ENCODE peak calls at places on chromosomes 5 and 9, in four cellular contexts. One of them, this sample, is unnamed. For H3F3A, the result is how much of the 10 kb centered on the place peaks cover.

GRCh38 chr5:170337055-170337454 is 39.5 kb upstream of the LCP2 start:
- DNase-seq in PC-9: no peak
- DNase-seq in GM23248: no peak
- DNase-seq in SK-N-SH: no peak
- DNase-seq in this sample: no peak

GRCh38 chr5:151140686-151141459 is 16.7 kb downstream of the ANXA6 start:
- DNase-seq in PC-9: no peak
- DNase-seq in GM23248: no peak
- DNase-seq in SK-N-SH: no peak
- DNase-seq in this sample: no peak

GRCh38 chr5:106827061-106827460 is 843.7 kb downstream of the EFNA5 start:
- DNase-seq in PC-9: no peak
- DNase-seq in GM23248: peak
- DNase-seq in SK-N-SH: no peak
- DNase-seq in this sample: no peak

GRCh38 chr9:116605904-116606341 is 81.2 kb upstream of the TRIM32 start:
- DNase-seq in PC-9: no peak
- DNase-seq in GM23248: peak
- DNase-seq in SK-N-SH: peak
- DNase-seq in this sample: no peak

GRCh38 chr9:27528278-27528885 is 1.2 kb downstream of the MOB3B start:
- DNase-seq in PC-9: no peak
- DNase-seq in GM23248: peak
- DNase-seq in SK-N-SH: no peak
- DNase-seq in this sample: no peak

GRCh38 chr9:78004478-78005229 is 27.0 kb downstream of the GNAQ start:
- DNase-seq in PC-9: peak
- DNase-seq in GM23248: peak
- DNase-seq in SK-N-SH: no peak
- DNase-seq in this sample: peak

GRCh38 chr5:77358566-77359205 is 133.4 kb downstream of the WDR41 start:
- DNase-seq in PC-9: peak
- DNase-seq in GM23248: peak
- DNase-seq in SK-N-SH: no peak
- DNase-seq in this sample: peak

GRCh38 chr5:154461531-154461930 is 15.7 kb downstream of the SAP30L start:
- DNase-seq in PC-9: no peak
- DNase-seq in GM23248: peak
- DNase-seq in SK-N-SH: no peak
- DNase-seq in this sample: peak

GRCh38 chr5:17794201-17794600 is 159.9 kb downstream of the TAF11L14 start:
- DNase-seq in PC-9: no peak
- DNase-seq in GM23248: no peak
- DNase-seq in SK-N-SH: no peak
- DNase-seq in this sample: peak

GRCh38 chr5:145680744-145681143 is 154.4 kb downstream of the PRELID2 start:
- DNase-seq in PC-9: no peak
- DNase-seq in GM23248: peak
- DNase-seq in SK-N-SH: no peak
- DNase-seq in this sample: no peak

GRCh38 chr5:100252944-100253343 is 282.2 kb upstream of the FAM174A start:
- DNase-seq in PC-9: no peak
- DNase-seq in GM23248: no peak
- DNase-seq in SK-N-SH: no peak
- DNase-seq in this sample: no peak

GRCh38 chr9:37036237-37037136 is 2.4 kb upstream of the PAX5 start:
- DNase-seq in PC-9: no peak
- DNase-seq in GM23248: peak
- DNase-seq in SK-N-SH: peak
- DNase-seq in this sample: peak
- H3F3A ChIP-seq in PC-9: under half
- H3F3A ChIP-seq in GM23248: under half
- H3F3A ChIP-seq in SK-N-SH: under half
- H3F3A ChIP-seq in this sample: under half

GRCh38 chr5:172200476-172200875 is 6.5 kb downstream of the EFCAB9 start:
- DNase-seq in PC-9: no peak
- DNase-seq in GM23248: no peak
- DNase-seq in SK-N-SH: no peak
- DNase-seq in this sample: no peak
- H3F3A ChIP-seq in PC-9: under half
- H3F3A ChIP-seq in GM23248: under half
- H3F3A ChIP-seq in SK-N-SH: under half
- H3F3A ChIP-seq in this sample: under half

GRCh38 chr5:141716468-141716867 is 34.4 kb upstream of the ARAP3 start:
- DNase-seq in PC-9: no peak
- DNase-seq in GM23248: no peak
- DNase-seq in SK-N-SH: no peak
- DNase-seq in this sample: no peak
- H3F3A ChIP-seq in PC-9: under half
- H3F3A ChIP-seq in GM23248: under half
- H3F3A ChIP-seq in SK-N-SH: under half
- H3F3A ChIP-seq in this sample: under half

GRCh38 chr9:93280661-93281259 is 96.8 kb downstream of the WNK2 start:
- DNase-seq in PC-9: peak
- DNase-seq in GM23248: no peak
- DNase-seq in SK-N-SH: no peak
- DNase-seq in this sample: peak
- H3F3A ChIP-seq in PC-9: under half
- H3F3A ChIP-seq in GM23248: under half
- H3F3A ChIP-seq in SK-N-SH: under half
- H3F3A ChIP-seq in this sample: under half

GRCh38 chr9:131459056-131459455 is 43.7 kb upstream of the POMT1 start:
- DNase-seq in PC-9: no peak
- DNase-seq in GM23248: no peak
- DNase-seq in SK-N-SH: no peak
- DNase-seq in this sample: no peak

GRCh38 chr9:131464354-131465000 is 38.2 kb upstream of the POMT1 start:
- DNase-seq in PC-9: no peak
- DNase-seq in GM23248: no peak
- DNase-seq in SK-N-SH: no peak
- DNase-seq in this sample: no peak

GRCh38 chr9:131457746-131458145 is 45.0 kb upstream of the POMT1 start:
- DNase-seq in PC-9: no peak
- DNase-seq in GM23248: no peak
- DNase-seq in SK-N-SH: no peak
- DNase-seq in this sample: no peak

GRCh38 chr9:131461166-131461565 is 41.6 kb upstream of the POMT1 start:
- DNase-seq in PC-9: no peak
- DNase-seq in GM23248: no peak
- DNase-seq in SK-N-SH: no peak
- DNase-seq in this sample: no peak
- H3F3A ChIP-seq in PC-9: half or more
- H3F3A ChIP-seq in GM23248: under half
- H3F3A ChIP-seq in SK-N-SH: under half
- H3F3A ChIP-seq in this sample: under half

GRCh38 chr5:65926276-65926761 is at the start of gene ERBIN:
- DNase-seq in PC-9: peak
- DNase-seq in GM23248: peak
- DNase-seq in SK-N-SH: peak
- DNase-seq in this sample: peak

GRCh38 chr5:65926893-65927292 is 518 bp downstream of the ERBIN start:
- DNase-seq in PC-9: no peak
- DNase-seq in GM23248: peak
- DNase-seq in SK-N-SH: no peak
- DNase-seq in this sample: no peak

GRCh38 chr5:65924366-65925093 is 1.8 kb upstream of the ERBIN start:
- DNase-seq in PC-9: no peak
- DNase-seq in GM23248: no peak
- DNase-seq in SK-N-SH: peak
- DNase-seq in this sample: peak

GRCh38 chr5:65925094-65925600 is 1.2 kb upstream of the ERBIN start:
- DNase-seq in PC-9: peak
- DNase-seq in GM23248: peak
- DNase-seq in SK-N-SH: no peak
- DNase-seq in this sample: peak

DNA sequence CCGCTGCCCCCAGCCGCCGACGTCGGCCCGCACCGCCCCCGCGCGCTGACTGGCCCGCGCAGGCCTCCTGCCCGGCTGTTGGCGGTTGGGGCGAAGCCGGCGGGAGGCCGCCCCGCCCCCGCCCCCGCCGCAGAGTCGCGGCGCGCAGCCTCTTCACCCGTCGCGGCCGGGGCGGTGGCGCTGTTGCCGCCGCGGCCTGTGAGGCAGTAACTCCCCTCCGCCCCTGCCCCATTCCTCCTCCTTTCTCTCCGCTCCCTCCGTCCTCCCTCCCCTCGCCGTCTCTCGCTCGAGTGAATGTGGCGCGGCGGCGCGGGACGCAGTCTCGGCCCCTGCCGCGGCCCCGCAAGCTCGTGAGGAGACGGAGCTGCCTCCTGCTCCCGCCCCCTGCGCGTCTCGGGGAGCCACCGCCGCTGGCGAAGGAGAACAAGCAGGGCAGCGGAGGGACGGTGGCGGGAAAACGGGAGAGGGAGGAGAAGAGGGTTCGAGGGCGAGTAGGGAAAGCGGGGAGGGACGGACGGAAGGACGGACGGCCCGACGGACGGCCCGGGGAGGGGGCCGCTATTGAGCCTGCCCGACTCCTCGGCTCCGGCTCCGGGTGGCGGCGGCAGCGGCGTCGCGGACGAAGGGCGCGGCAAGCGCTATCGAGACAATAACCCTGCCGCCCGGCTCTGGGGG is 637 bp upstream of the ERBIN start:
- DNase-seq in PC-9: peak
- DNase-seq in GM23248: peak
- DNase-seq in SK-N-SH: peak
- DNase-seq in this sample: peak
- H3F3A ChIP-seq in PC-9: under half
- H3F3A ChIP-seq in GM23248: under half
- H3F3A ChIP-seq in SK-N-SH: under half
- H3F3A ChIP-seq in this sample: under half

GRCh38 chr5:148542812-148543211 is 111.5 kb downstream of the HTR4 start:
- DNase-seq in PC-9: no peak
- DNase-seq in GM23248: peak
- DNase-seq in SK-N-SH: no peak
- DNase-seq in this sample: no peak

GRCh38 chr5:148540636-148541035 is 113.7 kb downstream of the HTR4 start:
- DNase-seq in PC-9: no peak
- DNase-seq in GM23248: peak
- DNase-seq in SK-N-SH: no peak
- DNase-seq in this sample: no peak

GRCh38 chr5:148539851-148540250 is 114.5 kb downstream of the HTR4 start:
- DNase-seq in PC-9: no peak
- DNase-seq in GM23248: no peak
- DNase-seq in SK-N-SH: no peak
- DNase-seq in this sample: no peak

GRCh38 chr5:148541054-148541835 is 113.1 kb downstream of the HTR4 start:
- DNase-seq in PC-9: no peak
- DNase-seq in GM23248: no peak
- DNase-seq in SK-N-SH: no peak
- DNase-seq in this sample: no peak

DNA sequence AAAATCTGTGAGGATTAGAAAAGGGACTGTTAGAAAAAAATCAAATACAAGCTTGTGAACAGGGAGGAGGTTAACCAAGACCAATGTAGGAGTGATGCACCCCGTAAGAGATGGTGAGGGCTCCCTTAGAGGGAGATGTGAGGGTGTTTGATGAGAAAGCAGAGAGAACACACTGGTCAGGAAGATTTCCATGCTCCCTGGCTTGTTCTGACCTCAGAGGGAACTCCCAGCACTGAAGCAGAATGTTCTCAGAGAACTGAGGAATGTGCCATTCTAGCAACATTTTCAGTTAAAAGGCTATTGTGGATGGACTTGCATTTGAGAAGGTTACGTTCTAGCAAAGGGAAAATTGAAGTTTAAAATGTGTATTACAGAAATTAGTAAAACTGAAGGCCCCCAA is 110.6 kb downstream of the HTR4 start:
- DNase-seq in PC-9: no peak
- DNase-seq in GM23248: peak
- DNase-seq in SK-N-SH: no peak
- DNase-seq in this sample: no peak
- H3F3A ChIP-seq in PC-9: under half
- H3F3A ChIP-seq in GM23248: under half
- H3F3A ChIP-seq in SK-N-SH: under half
- H3F3A ChIP-seq in this sample: under half

DNA sequence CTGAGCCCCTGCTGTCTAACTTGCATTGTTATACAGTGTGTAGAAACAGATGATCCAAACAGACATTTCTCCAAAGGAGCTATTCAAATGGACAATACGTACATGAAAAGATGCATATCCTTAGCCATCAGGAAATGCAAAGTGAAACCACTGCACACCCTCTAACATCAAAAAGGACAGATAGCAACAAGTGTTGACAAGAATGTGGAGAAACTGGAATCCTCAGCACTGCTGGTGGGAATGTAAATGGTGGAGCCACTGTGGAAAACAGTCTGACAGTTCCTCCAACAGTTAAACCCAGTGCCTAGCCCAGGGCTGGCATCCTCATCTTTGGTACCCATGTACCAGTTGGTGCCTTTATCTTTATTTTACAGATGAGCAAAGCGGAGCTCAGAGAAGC is 8.5 kb downstream of the ORM2 start:
- DNase-seq in PC-9: no peak
- DNase-seq in GM23248: no peak
- DNase-seq in SK-N-SH: no peak
- DNase-seq in this sample: no peak
- H3F3A ChIP-seq in PC-9: under half
- H3F3A ChIP-seq in GM23248: under half
- H3F3A ChIP-seq in SK-N-SH: under half
- H3F3A ChIP-seq in this sample: under half

GRCh38 chr5:139392324-139392677 is 2.6 kb upstream of the MZB1 start:
- DNase-seq in PC-9: no peak
- DNase-seq in GM23248: no peak
- DNase-seq in SK-N-SH: no peak
- DNase-seq in this sample: no peak
- H3F3A ChIP-seq in PC-9: under half
- H3F3A ChIP-seq in GM23248: under half
- H3F3A ChIP-seq in SK-N-SH: under half
- H3F3A ChIP-seq in this sample: under half

DNA sequence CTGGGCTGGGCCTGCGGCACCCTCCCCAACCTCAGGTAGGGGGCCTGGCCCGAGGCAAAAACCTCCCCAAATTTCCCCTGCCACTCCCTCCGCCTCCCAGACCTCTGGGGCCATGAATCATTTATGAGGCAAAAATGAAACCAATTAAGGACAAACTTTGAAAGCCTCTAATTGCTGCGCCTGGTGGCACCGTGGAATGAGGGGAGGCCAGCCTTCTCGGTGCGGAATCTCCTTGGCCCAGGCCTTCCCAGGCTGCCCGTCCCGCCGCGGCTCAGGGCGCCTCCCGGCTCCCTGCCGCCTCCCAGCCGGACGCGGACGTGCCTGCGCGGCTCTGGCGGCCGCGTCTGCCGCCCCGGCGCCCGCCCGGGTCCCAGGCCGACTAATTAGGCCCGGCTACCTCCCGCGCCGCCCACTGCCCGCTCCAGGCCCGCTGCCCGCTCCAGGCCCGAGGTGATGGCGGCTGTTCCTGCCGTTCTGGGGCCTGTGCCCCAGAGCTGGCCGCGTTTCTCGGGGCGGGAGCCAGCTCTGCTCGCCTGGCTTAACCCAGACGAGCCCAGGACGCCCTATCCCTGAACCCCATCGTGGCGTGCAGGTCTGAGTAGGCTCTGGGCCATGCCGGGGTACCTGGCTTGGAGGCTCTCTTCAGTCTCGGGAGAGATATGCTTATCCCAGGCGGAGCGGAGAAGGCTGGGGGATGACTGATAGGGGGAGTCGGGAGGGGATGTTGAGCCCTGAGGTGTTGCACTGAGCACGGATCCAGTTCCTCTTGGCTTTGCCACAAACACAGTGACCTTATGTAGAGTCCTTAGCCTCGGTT is 20.1 kb downstream of the CXXC5 start:
- DNase-seq in PC-9: no peak
- DNase-seq in GM23248: peak
- DNase-seq in SK-N-SH: peak
- DNase-seq in this sample: peak
- H3F3A ChIP-seq in PC-9: under half
- H3F3A ChIP-seq in GM23248: under half
- H3F3A ChIP-seq in SK-N-SH: under half
- H3F3A ChIP-seq in this sample: under half

This sample was measured in PC-3.